ENCODE peak calls at places on chromosomes 1 and 21, in four cellular contexts. H is vagina, S is stomach, Q is HCT116. J is an unnamed sample.

GRCh38 chr1:213914351-213914750 is 73.4 kb upstream of the PROX1 start:
- DNase-seq in H (no peak), Q (no peak), S (no peak), J (no peak)

GRCh38 chr1:18640228-18641004 is 9.8 kb downstream of the PAX7 start:
- DNase-seq in Q (no peak), H (no peak), S (no peak), J (no peak)

GRCh38 chr1:68049941-68050878 is at the start of gene DIRAS3:
- DNase-seq in S (no peak), H (no peak), Q (peak; percentile 10), J (peak; percentile 25)

GRCh38 chr1:47249755-47250154 is 17.7 kb upstream of the TAL1 start:
- DNase-seq in Q (no peak), H (no peak), S (no peak), J (no peak)

GRCh38 chr1:23904748-23905357 is 8.3 kb downstream of the CNR2 start:
- DNase-seq in H (no peak), Q (no peak), S (no peak), J (no peak)

GRCh38 chr1:89633745-89634625 is 1.1 kb downstream of the LRRC8C start:
- DNase-seq in Q (no peak), S (no peak), H (no peak), J (no peak)

GRCh38 chr1:207202480-207202879 is 98.4 kb downstream of the C4BPA start:
- DNase-seq in H (no peak), Q (no peak), S (no peak), J (no peak)

GRCh38 chr1:151905070-151905442 is 4.3 kb downstream of the THEM4 start:
- DNase-seq in Q (no peak), H (no peak), S (no peak), J (peak; percentile 23)

GRCh38 chr1:93685918-93686317 is 4.3 kb upstream of the BCAR3 start:
- DNase-seq in S (no peak), H (no peak), Q (no peak), J (no peak)

GRCh38 chr1:96236156-96236739 is 485.3 kb upstream of the PTBP2 start:
- DNase-seq in Q (peak; percentile 43), H (no peak), S (peak; percentile 26), J (no peak)

GRCh38 chr1:54137532-54138061 is 15.2 kb downstream of the CDCP2 start:
- DNase-seq in H (no peak), S (no peak), Q (no peak), J (no peak)

GRCh38 chr21:45109831-45110492 is 35.6 kb downstream of the ADARB1 start:
- DNase-seq in Q (no peak), H (no peak), S (no peak), J (no peak)

GRCh38 chr21:35326677-35327076 is 277.6 kb upstream of the RUNX1 start:
- DNase-seq in H (no peak), S (no peak), Q (no peak), J (no peak)

GRCh38 chr1:214983126-214983869 is 99.2 kb upstream of the KCNK2 start:
- DNase-seq in H (no peak), S (no peak), Q (no peak), J (no peak)

GRCh38 chr1:213519098-213519497 is 468.1 kb downstream of the RPS6KC1 start:
- DNase-seq in H (no peak), S (no peak), Q (no peak), J (no peak)

GRCh38 chr1:54069792-54070548 is 16.6 kb downstream of the TCEANC2 start:
- DNase-seq in S (no peak), Q (peak; percentile 43), H (no peak), J (no peak)

GRCh38 chr1:110003747-110004428 is 19.3 kb downstream of the AHCYL1 start:
- DNase-seq in H (no peak), Q (peak; percentile 73), S (peak; percentile 73), J (no peak)

GRCh38 chr1:169111472-169111871 is 5.0 kb downstream of the ATP1B1 start:
- DNase-seq in H (no peak), Q (no peak), S (no peak), J (no peak)

GRCh38 chr1:93349231-93350135 is 3.8 kb downstream of the DR1 start:
- DNase-seq in S (no peak), Q (no peak), H (no peak), J (no peak)

GRCh38 chr1:175191654-175192053 is 922 bp downstream of the KIAA0040 start:
- DNase-seq in S (no peak), H (no peak), Q (no peak), J (no peak)

GRCh38 chr1:44141531-44141930 is at the start of gene KLF18:
- DNase-seq in Q (no peak), S (no peak), H (no peak), J (no peak)

GRCh38 chr1:115670476-115671175 is 28.9 kb downstream of the VANGL1 start:
- DNase-seq in S (no peak), Q (no peak), H (no peak), J (no peak)

GRCh38 chr21:29295066-29295650 is 3.6 kb upstream of the BACH1 start:
- DNase-seq in S (no peak), Q (no peak), H (no peak), J (no peak)

GRCh38 chr1:54052470-54052933 is 502 bp downstream of the TMEM59 start:
- DNase-seq in H (no peak), Q (no peak), S (peak; percentile 32), J (peak; percentile 19)

GRCh38 chr1:93576346-93576745 is 105.3 kb downstream of the BCAR3 start:
- DNase-seq in H (no peak), S (no peak), Q (no peak), J (no peak)

DNA sequence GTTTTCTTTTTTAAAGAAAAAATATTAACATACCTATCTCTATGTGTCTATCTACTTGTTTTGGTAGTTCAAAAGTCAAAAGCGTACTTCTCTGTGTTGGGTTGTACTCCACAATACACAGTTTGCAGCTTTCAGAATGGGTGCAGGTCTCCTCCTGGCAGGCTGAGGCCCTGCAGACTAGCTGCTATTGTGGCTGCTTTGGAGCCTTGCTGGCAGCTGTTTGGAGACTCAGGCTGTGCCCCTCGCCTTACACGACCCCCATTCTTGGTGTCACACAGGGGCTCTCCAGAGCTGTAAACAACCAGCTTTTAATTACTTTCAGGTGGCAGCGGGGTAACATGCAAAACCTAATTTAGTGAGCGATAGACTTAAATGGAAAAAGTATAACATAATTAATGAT is 160.4 kb downstream of the DSCAM start:
- DNase-seq in Q (no peak), S (no peak), H (no peak), J (no peak)
- H3K9me3 ChIP-seq in Q (peaks cover 53% of the 10 kb centered on the region), S (peaks cover 3% of the 10 kb centered on the region), H (no peaks in the 10 kb centered on the region), J (peaks cover 4% of the 10 kb centered on the region)

GRCh38 chr1:203290261-203291089 is 14.8 kb upstream of the BTG2 start:
- DNase-seq in S (peak; percentile 99), Q (no peak), H (no peak), J (peak; percentile 96)
- TF ChIP-seq POLR2A in S (peak; percentile 77), Q (no peak), H (peak; percentile 42), J (peak; percentile 26)

GRCh38 chr21:30943920-30944319 is 62.5 kb upstream of the KRTAP11-1 start:
- DNase-seq in H (no peak), S (no peak), Q (no peak), J (no peak)
- H3K9me3 ChIP-seq in H (no peaks in the 10 kb centered on the region), S (no peaks in the 10 kb centered on the region), Q (no peaks in the 10 kb centered on the region), J (no peaks in the 10 kb centered on the region)

GRCh38 chr1:183685112-183685713 is 32.1 kb upstream of the APOBEC4 start:
- DNase-seq in H (no peak), Q (peak; percentile 45), S (peak; percentile 30), J (no peak)
- TF ChIP-seq POLR2A in H (no peak), Q (no peak), S (no peak), J (no peak)

DNA sequence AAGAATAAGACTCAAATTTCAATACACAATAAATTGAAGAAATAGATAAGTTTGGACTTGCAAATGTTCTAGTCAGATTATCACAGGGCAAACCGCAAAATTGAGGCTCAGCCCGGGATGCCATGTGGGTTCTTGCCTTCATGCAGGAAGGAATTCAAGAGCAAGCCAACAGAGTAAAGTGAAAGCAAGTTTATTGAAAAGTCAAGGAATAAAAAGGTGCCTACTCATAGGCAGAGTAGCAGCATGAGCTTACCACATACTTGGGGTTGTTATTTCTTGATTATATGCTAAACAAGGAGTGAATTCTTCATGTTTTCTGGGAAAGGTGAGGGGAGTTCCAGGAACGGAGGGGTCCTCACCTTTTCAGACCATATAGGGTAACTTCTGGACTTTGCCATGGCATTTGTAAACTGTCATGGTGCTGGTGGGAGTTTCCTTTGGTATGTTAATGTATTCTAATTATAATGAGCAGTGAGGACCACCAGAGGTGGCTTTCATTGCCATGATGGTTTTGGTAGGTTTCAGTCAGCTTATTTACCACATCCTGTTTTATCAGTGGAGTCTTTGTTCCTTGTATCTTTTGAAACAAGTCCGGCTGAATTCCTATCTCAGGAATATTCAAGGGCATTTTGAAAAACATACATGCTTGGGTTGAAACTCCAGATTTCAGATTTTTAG is 2.0 kb upstream of the OR2AK2 start:
- DNase-seq in Q (no peak), S (no peak), H (no peak), J (no peak)
- H3K9me3 ChIP-seq in Q (peaks cover 20% of the 10 kb centered on the region), S (no peaks in the 10 kb centered on the region), H (no peaks in the 10 kb centered on the region), J (no peaks in the 10 kb centered on the region)

GRCh38 chr1:63877021-63877767 is 103.4 kb downstream of the ROR1 start:
- DNase-seq in S (no peak), H (no peak), Q (no peak), J (no peak)
- TF ChIP-seq POLR2A in S (no peak), H (no peak), Q (no peak), J (no peak)

GRCh38 chr1:187951817-187952216 is 1123.1 kb downstream of the PLA2G4A start:
- DNase-seq in S (no peak), H (no peak), Q (no peak), J (no peak)
- H3K9me3 ChIP-seq in S (peaks cover 11% of the 10 kb centered on the region), H (peaks cover 3% of the 10 kb centered on the region), Q (peaks cover under 1% of the 10 kb centered on the region), J (peaks cover 4% of the 10 kb centered on the region)

DNA sequence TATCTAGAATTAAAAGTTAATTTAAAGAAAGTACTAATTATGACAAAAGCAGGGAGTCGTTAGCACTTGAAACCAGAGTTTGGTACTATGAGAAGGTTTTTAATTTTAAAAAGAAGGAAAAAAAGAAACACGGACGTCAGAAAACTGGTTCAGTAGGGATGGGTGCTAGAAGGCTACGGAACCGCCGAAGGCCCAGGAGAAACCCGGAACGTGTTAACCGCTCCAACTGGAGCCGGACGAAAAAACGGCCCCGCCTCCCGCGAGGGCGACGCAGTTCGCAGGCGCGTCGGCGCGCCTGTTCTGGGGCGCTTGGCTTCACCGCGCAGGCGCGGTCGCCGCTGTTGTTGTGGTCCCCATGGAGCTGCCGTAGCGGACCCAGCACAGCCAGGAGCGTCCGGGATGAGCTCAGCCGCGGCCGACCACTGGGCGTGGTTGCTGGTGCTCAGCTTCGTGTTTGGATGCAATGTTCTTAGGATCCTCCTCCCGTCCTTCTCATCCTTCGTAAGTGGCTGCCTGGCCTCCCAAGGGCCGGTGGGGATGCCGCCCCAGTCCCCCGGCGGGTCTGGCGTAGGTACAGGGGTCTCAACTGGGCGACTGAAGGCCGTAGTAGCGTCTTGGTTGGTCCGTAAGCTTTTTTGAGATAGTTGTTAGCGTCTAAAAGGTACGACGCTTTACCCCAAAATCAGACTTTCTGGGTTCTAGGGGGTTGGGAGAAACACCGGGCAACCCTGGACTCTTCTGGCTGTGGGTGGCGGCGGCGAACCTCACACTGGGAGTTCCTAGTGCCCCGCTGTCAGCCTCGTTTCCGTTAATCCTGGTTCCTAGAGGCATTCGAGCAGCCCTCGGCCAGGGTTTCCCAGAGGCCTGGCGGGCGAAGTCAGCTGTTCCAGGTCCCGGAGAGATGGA is 31.4 kb upstream of the HMGN1 start:
- DNase-seq in S (peak; percentile 93), Q (peak; percentile 81), H (no peak), J (peak; percentile 98)
- TF ChIP-seq POLR2A in S (no peak), Q (peak; percentile 62), H (peak; percentile 68), J (peak; percentile 80)

GRCh38 chr1:4396571-4396970 is 257.8 kb upstream of the AJAP1 start:
- DNase-seq in S (no peak), H (no peak), Q (no peak), J (no peak)

GRCh38 chr1:4407851-4408250 is 246.6 kb upstream of the AJAP1 start:
- DNase-seq in H (no peak), Q (no peak), S (peak; percentile 20), J (no peak)

GRCh38 chr1:4397196-4397595 is 257.2 kb upstream of the AJAP1 start:
- DNase-seq in H (no peak), S (no peak), Q (no peak), J (no peak)

GRCh38 chr1:4402032-4402431 is 252.4 kb upstream of the AJAP1 start:
- DNase-seq in Q (no peak), S (no peak), H (no peak), J (no peak)
- H3K9me3 ChIP-seq in Q (no peaks in the 10 kb centered on the region), S (peaks cover 4% of the 10 kb centered on the region), H (no peaks in the 10 kb centered on the region), J (no peaks in the 10 kb centered on the region)

J was measured in heart left ventricle.